ENCODE peak calls at places on chromosomes 16 and 17, in six cellular contexts. One of them, this sample, is unnamed.

GRCh38 chr16:70512456-70512855 is 10.9 kb downstream of the COG4 start:
- DNase-seq in A549: no peak
- DNase-seq in DMS53: no peak
- DNase-seq in pulmonary artery endothelial cell: no peak
- DNase-seq in effector CD8-positive, alpha-beta T cell: no peak
- DNase-seq in naive thymus-derived CD4-positive, alpha-beta T cell: no peak
- DNase-seq in this sample: no peak

GRCh38 chr16:52283018-52283417 is 263.9 kb downstream of the TOX3 start:
- DNase-seq in effector CD8-positive, alpha-beta T cell: no peak
- DNase-seq in naive thymus-derived CD4-positive, alpha-beta T cell: no peak
- DNase-seq in A549: no peak
- DNase-seq in pulmonary artery endothelial cell: no peak
- DNase-seq in DMS53: no peak
- DNase-seq in this sample: no peak

GRCh38 chr17:83177611-83178532 is 98.5 kb downstream of the METRNL start:
- DNase-seq in DMS53: no peak
- DNase-seq in naive thymus-derived CD4-positive, alpha-beta T cell: no peak
- DNase-seq in A549: no peak
- DNase-seq in pulmonary artery endothelial cell: no peak
- DNase-seq in effector CD8-positive, alpha-beta T cell: no peak
- DNase-seq in this sample: no peak

GRCh38 chr17:58493506-58493905 is 5.3 kb upstream of the HSF5 start:
- DNase-seq in pulmonary artery endothelial cell: no peak
- DNase-seq in effector CD8-positive, alpha-beta T cell: no peak
- DNase-seq in naive thymus-derived CD4-positive, alpha-beta T cell: no peak
- DNase-seq in A549: no peak
- DNase-seq in DMS53: no peak
- DNase-seq in this sample: no peak

GRCh38 chr16:79933586-79933985 is 333.0 kb upstream of the MAF start:
- DNase-seq in pulmonary artery endothelial cell: no peak
- DNase-seq in effector CD8-positive, alpha-beta T cell: no peak
- DNase-seq in DMS53: no peak
- DNase-seq in naive thymus-derived CD4-positive, alpha-beta T cell: no peak
- DNase-seq in A549: no peak
- DNase-seq in this sample: no peak

GRCh38 chr16:47278571-47278970 is 134.8 kb upstream of the NETO2 start:
- DNase-seq in pulmonary artery endothelial cell: no peak
- DNase-seq in A549: no peak
- DNase-seq in DMS53: no peak
- DNase-seq in naive thymus-derived CD4-positive, alpha-beta T cell: no peak
- DNase-seq in effector CD8-positive, alpha-beta T cell: no peak
- DNase-seq in this sample: no peak

GRCh38 chr16:30429418-30429677 is 482 bp downstream of the DCTPP1 start:
- DNase-seq in DMS53: no peak
- DNase-seq in pulmonary artery endothelial cell: no peak
- DNase-seq in naive thymus-derived CD4-positive, alpha-beta T cell: no peak
- DNase-seq in A549: no peak
- DNase-seq in effector CD8-positive, alpha-beta T cell: no peak
- DNase-seq in this sample: no peak

GRCh38 chr16:86662195-86662594 is 83.8 kb downstream of the FOXL1 start:
- DNase-seq in effector CD8-positive, alpha-beta T cell: no peak
- DNase-seq in naive thymus-derived CD4-positive, alpha-beta T cell: no peak
- DNase-seq in pulmonary artery endothelial cell: no peak
- DNase-seq in A549: no peak
- DNase-seq in DMS53: no peak
- DNase-seq in this sample: no peak

GRCh38 chr17:39939588-39940419 is 12.3 kb downstream of the LRRC3C start:
- DNase-seq in pulmonary artery endothelial cell: no peak
- DNase-seq in DMS53: peak; percentile 40
- DNase-seq in A549: peak; percentile 66
- DNase-seq in naive thymus-derived CD4-positive, alpha-beta T cell: no peak
- DNase-seq in effector CD8-positive, alpha-beta T cell: no peak
- DNase-seq in this sample: no peak

GRCh38 chr17:31008374-31009035 is 37.7 kb downstream of the RNF135 start:
- DNase-seq in effector CD8-positive, alpha-beta T cell: peak; percentile 16
- DNase-seq in naive thymus-derived CD4-positive, alpha-beta T cell: peak; percentile 37
- DNase-seq in A549: no peak
- DNase-seq in DMS53: peak; percentile 80
- DNase-seq in pulmonary artery endothelial cell: peak; percentile 17
- DNase-seq in this sample: no peak

This sample was measured in smooth muscle cell of the brain vasculature.